ENCODE peak calls at places on chromosomes 1 and 21, in seven cellular contexts. F is fibroblast of the conjunctiva, K is tibial artery, U is skeletal muscle cell, V is glomerular endothelial cell, R is nephron progenitor cell, Y is sigmoid colon. M is an unnamed sample.

GRCh38 chr1:46490603-46491499 is 1.2 kb downstream of the DMBX1 start:
- DNase-seq in V (no peak), Y (no peak), K (no peak), U (no peak), R (peak), F (no peak), M (no peak)

GRCh38 chr1:241802849-241803248 is 45.2 kb upstream of the EXO1 start:
- DNase-seq in K (no peak), R (no peak), U (no peak), F (no peak), Y (no peak), V (no peak), M (no peak)

GRCh38 chr1:41742219-41742618 is 176.5 kb downstream of the HIVEP3 start:
- DNase-seq in R (no peak), Y (no peak), F (peak), V (no peak), U (peak), K (no peak), M (no peak)

GRCh38 chr1:232529747-232530146 is 100.2 kb downstream of the SIPA1L2 start:
- DNase-seq in R (no peak), K (no peak), F (no peak), U (no peak), Y (no peak), V (no peak), M (no peak)

GRCh38 chr1:173416034-173416433 is 61.1 kb upstream of the PRDX6 start:
- DNase-seq in V (no peak), F (no peak), Y (no peak), R (no peak), U (no peak), K (no peak), M (no peak)

GRCh38 chr1:225908773-225909172 is 15.3 kb downstream of the PYCR2 start:
- DNase-seq in K (no peak), U (no peak), V (no peak), F (no peak), Y (no peak), R (no peak), M (no peak)

GRCh38 chr1:3349161-3349967 is 105.1 kb upstream of the ARHGEF16 start:
- DNase-seq in U (no peak), Y (no peak), V (no peak), K (no peak), F (no peak), R (peak), M (no peak)

GRCh38 chr1:232984577-232985425 is 34.4 kb downstream of the NTPCR start:
- DNase-seq in Y (no peak), U (no peak), R (no peak), K (no peak), V (no peak), F (no peak), M (no peak)

GRCh38 chr1:45035631-45036301 is 23.7 kb downstream of the UROD start:
- DNase-seq in U (no peak), F (no peak), R (no peak), V (no peak), Y (no peak), K (no peak), M (no peak)

GRCh38 chr1:209641216-209642181 is 10.7 kb downstream of the LAMB3 start:
- DNase-seq in Y (peak), V (no peak), K (peak), F (no peak), R (no peak), U (no peak), M (no peak)

GRCh38 chr1:117967900-117968299 is 38.4 kb downstream of the WDR3 start:
- DNase-seq in K (no peak), U (peak), R (no peak), F (peak), Y (no peak), V (no peak), M (no peak)

GRCh38 chr1:111622166-111622565 is 2.6 kb downstream of the RAP1A start:
- DNase-seq in U (no peak), F (no peak), V (no peak), R (no peak), K (no peak), Y (no peak), M (no peak)

GRCh38 chr21:32726742-32727477 is 903 bp downstream of the SYNJ1 start:
- DNase-seq in Y (no peak), F (no peak), V (no peak), K (peak), R (peak), U (no peak), M (no peak)

GRCh38 chr1:178694923-178695525 is 30.0 kb upstream of the RALGPS2 start:
- DNase-seq in V (no peak), Y (no peak), F (no peak), R (no peak), U (no peak), K (no peak), M (no peak)

GRCh38 chr1:247531937-247532336 is 4.3 kb downstream of the OR2C3 start:
- DNase-seq in U (no peak), Y (no peak), R (no peak), K (no peak), F (no peak), V (no peak), M (no peak)

GRCh38 chr1:172351761-172352161 is 68.7 kb upstream of the C1orf105 start:
- DNase-seq in K (no peak), V (no peak), U (peak), R (no peak), F (no peak), Y (no peak), M (no peak)

GRCh38 chr1:116954450-116954849 is 44.7 kb downstream of the PTGFRN start:
- DNase-seq in R (no peak), K (no peak), F (no peak), U (peak), V (no peak), Y (peak), M (no peak)

GRCh38 chr1:40848530-40849189 is 13.5 kb downstream of the CITED4 start:
- DNase-seq in F (peak), R (peak), Y (peak), V (no peak), U (no peak), K (peak), M (no peak)

GRCh38 chr1:50796277-50796676 is 163.8 kb downstream of the FAF1 start:
- DNase-seq in V (no peak), Y (no peak), U (no peak), F (no peak), K (no peak), R (no peak), M (peak)

GRCh38 chr1:180720753-180721152 is 88.9 kb downstream of the XPR1 start:
- DNase-seq in F (no peak), U (no peak), Y (no peak), R (no peak), K (no peak), V (no peak), M (no peak)